ENCODE peak calls at places on chromosomes 12 and 14, in ten cellular contexts. D, I, X, J, O, A, E, S, R and F are unnamed samples.

GRCh38 chr14:95507174-95507573 is 9.3 kb downstream of the SYNE3 start:
- DNase-seq in R (no peak), E (no peak), X (peak), I (peak), D (peak), A (peak), J (no peak), O (no peak), S (peak), F (peak)

GRCh38 chr14:22657861-22658260 is 13.7 kb upstream of the OR6J1 start:
- DNase-seq in A (peak), S (no peak), E (no peak), X (no peak), J (no peak), R (no peak), O (no peak), D (no peak), I (no peak), F (no peak)

GRCh38 chr12:46124848-46125619 is 134.7 kb upstream of the SCAF11 start:
- DNase-seq in A (peak), X (peak), O (peak), I (peak), S (no peak), D (peak), R (peak), J (no peak), E (peak), F (peak)

GRCh38 chr14:21748869-21749303 is 75.3 kb upstream of the OR4E1 start:
- DNase-seq in S (no peak), I (no peak), A (peak), X (peak), J (no peak), D (peak), O (peak), E (peak), R (peak), F (peak)

GRCh38 chr12:91182664-91183455 is at the start of gene DCN:
- DNase-seq in J (no peak), D (peak), E (no peak), A (no peak), X (no peak), I (no peak), O (no peak), R (no peak), S (no peak), F (no peak)

GRCh38 chr12:46402451-46402850 is 29.9 kb upstream of the SLC38A2 start:
- DNase-seq in O (no peak), R (no peak), I (peak), A (peak), X (peak), E (no peak), S (peak), D (peak), J (no peak), F (peak)

GRCh38 chr12:107319536-107320030 is 226.2 kb upstream of the CRY1 start:
- DNase-seq in A (no peak), X (no peak), J (no peak), D (no peak), I (no peak), E (no peak), O (no peak), R (peak), S (no peak), F (no peak)

GRCh38 chr14:88128811-88129210 is 123.9 kb downstream of the GPR65 start:
- DNase-seq in O (no peak), E (no peak), A (no peak), D (no peak), S (no peak), J (no peak), I (no peak), X (no peak), R (no peak), F (no peak)

GRCh38 chr14:67393689-67394088 is 18.3 kb downstream of the PLEK2 start:
- DNase-seq in J (no peak), O (no peak), I (no peak), X (peak), A (no peak), E (no peak), R (no peak), S (no peak), D (no peak), F (peak)

GRCh38 chr14:91163316-91163715 is 49.4 kb downstream of the DGLUCY start:
- DNase-seq in J (no peak), I (no peak), E (no peak), O (no peak), R (no peak), A (no peak), D (no peak), X (no peak), S (no peak), F (no peak)

GRCh38 chr12:107622005-107622404 is 63.6 kb upstream of the PWP1 start:
- DNase-seq in D (no peak), R (no peak), A (no peak), J (no peak), X (peak), I (no peak), E (no peak), O (no peak), S (no peak), F (peak)

GRCh38 chr14:88802596-88802995 is 9.8 kb upstream of the EML5 start:
- DNase-seq in D (no peak), S (no peak), J (no peak), O (no peak), A (no peak), E (no peak), R (no peak), I (no peak), X (no peak), F (no peak)

GRCh38 chr12:83172441-83172840 is 485.7 kb downstream of the TMTC2 start:
- DNase-seq in O (no peak), I (no peak), S (no peak), J (no peak), R (no peak), E (no peak), D (no peak), X (no peak), A (no peak), F (no peak)

GRCh38 chr14:59849371-59850130 is 21.0 kb downstream of the RTN1 start:
- DNase-seq in X (no peak), O (no peak), A (no peak), E (no peak), R (no peak), I (no peak), J (no peak), S (no peak), D (no peak), F (no peak)

GRCh38 chr12:1917172-1918070 is 1.0 kb downstream of the CACNA2D4 start:
- DNase-seq in D (no peak), I (no peak), J (no peak), S (no peak), A (no peak), X (no peak), R (no peak), O (no peak), E (peak), F (no peak)

GRCh38 chr14:34098045-34098984 is 147.4 kb upstream of the EGLN3 start:
- DNase-seq in O (no peak), I (peak), R (peak), A (peak), D (peak), E (peak), X (peak), J (no peak), S (no peak), F (peak)

GRCh38 chr12:106814649-106815048 is 40.2 kb downstream of the RIC8B start:
- DNase-seq in D (peak), S (no peak), O (no peak), X (no peak), E (no peak), J (no peak), I (no peak), A (no peak), R (no peak), F (no peak)

GRCh38 chr14:74552623-74553022 is 59.1 kb downstream of the ISCA2 start:
- DNase-seq in O (no peak), A (no peak), S (peak), E (no peak), R (no peak), D (no peak), J (peak), X (no peak), I (peak), F (no peak)

GRCh38 chr12:14928946-14929345 is 9.4 kb downstream of the ERP27 start:
- DNase-seq in R (no peak), X (no peak), J (no peak), I (no peak), E (peak), S (no peak), A (peak), D (no peak), O (no peak), F (no peak)

GRCh38 chr12:3352230-3352629 is 138.8 kb upstream of the PRMT8 start:
- DNase-seq in J (no peak), D (no peak), I (no peak), A (no peak), S (no peak), X (no peak), O (no peak), E (no peak), R (no peak), F (no peak)

GRCh38 chr14:33655421-33655820 is 295.5 kb downstream of the EGLN3 start:
- DNase-seq in R (no peak), S (no peak), E (no peak), A (no peak), D (no peak), I (no peak), J (no peak), O (no peak), X (no peak), F (no peak)

GRCh38 chr12:57740656-57741412 is 2.3 kb upstream of the AGAP2 start:
- DNase-seq in D (no peak), J (no peak), X (no peak), O (peak), R (peak), A (no peak), S (peak), I (no peak), E (no peak), F (peak)

GRCh38 chr14:22976620-22977433 is 5.5 kb downstream of the AJUBA start:
- DNase-seq in I (peak), D (no peak), R (no peak), A (no peak), X (peak), S (no peak), E (peak), J (no peak), O (no peak), F (peak)

GRCh38 chr12:50637870-50638481 is 125.9 kb upstream of the ATF1 start:
- DNase-seq in D (no peak), O (no peak), E (peak), A (peak), R (no peak), X (peak), J (no peak), I (no peak), S (no peak), F (no peak)

GRCh38 chr12:106517314-106517713 is 65.5 kb upstream of the RFX4 start:
- DNase-seq in A (no peak), E (no peak), R (no peak), O (no peak), X (no peak), S (no peak), D (no peak), J (no peak), I (no peak), F (no peak)

GRCh38 chr12:3770891-3771290 is 18.0 kb upstream of the CRACR2A start:
- DNase-seq in X (peak), O (no peak), S (no peak), D (peak), E (no peak), I (no peak), R (no peak), J (no peak), A (peak), F (peak)

GRCh38 chr14:79278286-79278797 is 933.0 kb downstream of the DIO2 start:
- DNase-seq in O (no peak), A (no peak), E (no peak), I (no peak), J (peak), X (no peak), S (peak), R (no peak), D (no peak), F (no peak)

GRCh38 chr12:75635606-75636444 is 124.4 kb upstream of the KRR1 start:
- DNase-seq in D (peak), X (peak), J (no peak), S (no peak), R (no peak), E (no peak), A (no peak), O (no peak), I (no peak), F (peak)

GRCh38 chr14:24908592-24909236 is 141.2 kb downstream of the STXBP6 start:
- DNase-seq in X (no peak), E (no peak), R (no peak), O (no peak), J (no peak), D (no peak), A (no peak), S (no peak), I (no peak), F (no peak)

GRCh38 chr12:119710941-119711551 is 43.1 kb downstream of the PRKAB1 start:
- DNase-seq in I (no peak), X (no peak), R (no peak), J (no peak), S (no peak), A (no peak), E (no peak), O (no peak), D (no peak), F (no peak)

GRCh38 chr12:14771651-14772137 is 31.6 kb downstream of the WBP11 start:
- DNase-seq in E (peak), D (no peak), S (no peak), I (no peak), R (peak), O (no peak), J (no peak), X (no peak), A (no peak), F (no peak)

GRCh38 chr12:56645201-56645716 is 525 bp downstream of the ATP5F1B start:
- DNase-seq in A (peak), O (no peak), R (no peak), D (no peak), J (no peak), X (no peak), I (no peak), S (peak), E (no peak), F (no peak)

GRCh38 chr14:23094666-23095195 is at the start of gene ACIN1:
- DNase-seq in X (peak), J (no peak), A (peak), R (peak), E (peak), O (peak), D (peak), I (peak), S (peak), F (peak)

GRCh38 chr14:36713960-36714703 is 52.5 kb downstream of the PAX9 start:
- DNase-seq in O (no peak), A (no peak), I (no peak), D (no peak), S (no peak), R (no peak), J (no peak), E (no peak), X (no peak), F (no peak)

GRCh38 chr14:59897757-59898383 is 22.1 kb upstream of the LRRC9 start:
- DNase-seq in A (peak), D (no peak), O (no peak), S (no peak), E (peak), J (no peak), I (no peak), X (peak), R (no peak), F (peak)

GRCh38 chr14:39102265-39102968 is 618 bp downstream of the SEC23A start:
- DNase-seq in S (no peak), A (peak), J (no peak), R (no peak), D (peak), X (peak), O (no peak), E (peak), I (no peak), F (peak)

GRCh38 chr12:26119391-26119981 is 5.4 kb downstream of the BHLHE41 start:
- DNase-seq in J (no peak), X (peak), I (no peak), D (peak), R (no peak), S (no peak), O (no peak), E (peak), A (no peak), F (peak)